ENCODE peak calls at places on chromosomes 1 and 21, in seven cellular contexts. A is effector CD4-positive, alpha-beta T cell; Z is activated naive CD4-positive, alpha-beta T cell treated with anti-CD3 and anti-CD28 coated beads for 36 hours; V is fibroblast of pulmonary artery; O is CD8-positive, alpha-beta memory T cell; R is OCI-M1; S is GOT3. Q is an unnamed sample.

GRCh38 chr1:201329286-201329685 is 46.0 kb downstream of the PKP1 start:
- DNase-seq in O (no peak), R (no peak), A (no peak), V (peak), S (no peak), Z (no peak), Q (no peak)

GRCh38 chr1:198199105-198199504 is 42.3 kb downstream of the NEK7 start:
- DNase-seq in R (no peak), S (no peak), V (no peak), A (no peak), O (no peak), Z (no peak), Q (no peak)

GRCh38 chr21:16072176-16072575 is 342.4 kb downstream of the USP25 start:
- DNase-seq in S (no peak), A (no peak), Z (no peak), O (no peak), V (no peak), R (no peak), Q (no peak)

GRCh38 chr1:89994805-89995594 is at the start of gene ZNF326:
- DNase-seq in Z (peak), R (peak), V (peak), O (peak), S (peak), A (peak), Q (peak)

GRCh38 chr1:28867850-28868249 is 46.5 kb upstream of the EPB41 start:
- DNase-seq in A (no peak), O (no peak), S (no peak), R (no peak), Z (no peak), V (no peak), Q (no peak)

GRCh38 chr21:17611414-17612022 is 1.2 kb downstream of the BTG3 start:
- DNase-seq in S (peak), R (peak), Z (peak), A (peak), O (peak), V (peak), Q (peak)

GRCh38 chr1:90295534-90295933 is 300.6 kb downstream of the ZNF326 start:
- DNase-seq in Z (no peak), V (no peak), S (no peak), R (no peak), A (no peak), O (no peak), Q (no peak)

GRCh38 chr1:98794196-98794886 is 132.8 kb downstream of the SNX7 start:
- DNase-seq in O (peak), A (peak), V (peak), R (peak), S (no peak), Z (peak), Q (no peak)

GRCh38 chr1:225486856-225487255 is 59.0 kb upstream of the LBR start:
- DNase-seq in S (no peak), V (no peak), Z (no peak), A (no peak), O (no peak), R (no peak), Q (no peak)

GRCh38 chr1:50097041-50097739 is 11.5 kb upstream of the ELAVL4 start:
- DNase-seq in S (no peak), O (no peak), R (no peak), Z (no peak), A (no peak), V (no peak), Q (no peak)

GRCh38 chr1:6957341-6957740 is 172.1 kb downstream of the CAMTA1 start:
- DNase-seq in S (no peak), R (no peak), O (no peak), Z (no peak), A (no peak), V (no peak), Q (no peak)

GRCh38 chr21:27275294-27275927 is 308.5 kb upstream of the ADAMTS5 start:
- DNase-seq in O (no peak), R (peak), V (peak), A (no peak), Z (no peak), S (no peak), Q (no peak)

GRCh38 chr1:242824435-242824834 is 299.9 kb upstream of the PLD5 start:
- DNase-seq in R (no peak), O (no peak), S (no peak), V (peak), A (no peak), Z (no peak), Q (no peak)

GRCh38 chr1:228141082-228141870 is 1.2 kb downstream of the GUK1 start:
- DNase-seq in R (peak), S (no peak), O (peak), V (peak), A (no peak), Z (peak), Q (peak)

GRCh38 chr1:155128755-155129473 is 1.2 kb downstream of the EFNA1 start:
- DNase-seq in V (peak), O (no peak), S (no peak), A (peak), R (no peak), Z (no peak), Q (no peak)

GRCh38 chr1:81836007-81836626 is 35.4 kb downstream of the ADGRL2 start:
- DNase-seq in S (no peak), R (no peak), O (no peak), Z (no peak), V (peak), A (no peak), Q (no peak)

GRCh38 chr1:27111771-27112573 is 43.0 kb downstream of the SLC9A1 start:
- DNase-seq in A (peak), O (peak), Z (peak), R (peak), V (peak), S (peak), Q (no peak)

GRCh38 chr1:200040516-200041138 is 13.1 kb downstream of the NR5A2 start:
- DNase-seq in O (no peak), Z (no peak), R (no peak), S (no peak), A (no peak), V (peak), Q (no peak)

GRCh38 chr1:91335607-91336006 is 69.0 kb downstream of the HFM1 start:
- DNase-seq in R (no peak), Z (no peak), O (no peak), S (no peak), V (no peak), A (no peak), Q (no peak)

GRCh38 chr1:216560527-216560926 is 137.3 kb upstream of the USH2A start:
- DNase-seq in R (no peak), V (no peak), A (no peak), O (no peak), Z (no peak), S (no peak), Q (no peak)

GRCh38 chr1:98923667-98924066 is 81.0 kb downstream of the PLPPR5 start:
- DNase-seq in V (no peak), S (no peak), R (no peak), Z (peak), O (no peak), A (no peak), Q (no peak)

GRCh38 chr1:100892554-100892953 is 2.1 kb downstream of the EXTL2 start:
- DNase-seq in S (no peak), R (no peak), Z (no peak), O (no peak), V (no peak), A (no peak), Q (no peak)

GRCh38 chr1:30929135-30929889 is 20.8 kb upstream of the SDC3 start:
- DNase-seq in O (peak), A (peak), S (no peak), R (peak), Z (peak), V (peak), Q (peak)

GRCh38 chr1:180571832-180572636 is 13.3 kb downstream of the OVAAL start:
- DNase-seq in S (no peak), R (no peak), Z (peak), O (no peak), V (no peak), A (no peak), Q (no peak)

GRCh38 chr1:207833956-207834660 is 76.8 kb downstream of the CD34 start:
- DNase-seq in R (no peak), S (no peak), A (no peak), O (no peak), Z (no peak), V (no peak), Q (peak)

GRCh38 chr21:39504230-39504629 is 52.5 kb downstream of the SH3BGR start:
- DNase-seq in A (no peak), R (no peak), V (no peak), S (no peak), O (no peak), Z (no peak), Q (no peak)

GRCh38 chr21:45377866-45378257 is 27.1 kb upstream of the COL18A1 start:
- DNase-seq in O (no peak), S (no peak), V (no peak), A (no peak), R (no peak), Z (no peak), Q (peak)

GRCh38 chr1:33634806-33635205 is 162.4 kb downstream of the ZSCAN20 start:
- DNase-seq in O (no peak), S (no peak), Z (peak), R (peak), A (no peak), V (peak), Q (peak)

GRCh38 chr1:156641761-156642264 is at the start of gene BCAN:
- DNase-seq in V (peak), O (no peak), A (no peak), R (no peak), Z (peak), S (no peak), Q (no peak)

GRCh38 chr1:41221995-41222991 is 19.8 kb downstream of the SCMH1 start:
- DNase-seq in V (peak), Z (no peak), R (peak), A (no peak), S (no peak), O (no peak), Q (no peak)

GRCh38 chr1:248843687-248844086 is 5.7 kb downstream of the ZNF672 start:
- DNase-seq in A (no peak), S (no peak), Z (no peak), R (no peak), O (no peak), V (no peak), Q (no peak)

GRCh38 chr1:182217967-182218366 is 156.5 kb upstream of the ZNF648 start:
- DNase-seq in V (no peak), A (no peak), Z (no peak), R (no peak), S (no peak), O (no peak), Q (no peak)

GRCh38 chr1:98130406-98130805 is 209.6 kb upstream of the DPYD start:
- DNase-seq in A (no peak), Z (no peak), S (no peak), O (no peak), R (no peak), V (no peak), Q (no peak)